ENCODE peak calls at places on chromosome 21, in six cellular contexts. A, B, N, I, K and G are unnamed samples.

GRCh38 chr21:17612023-17612564 is 607 bp downstream of the BTG3 start:
- DNase-seq in I (no peak), N (no peak), K (no peak), B (no peak), A (peak; percentile 29), G (peak; percentile 15)

GRCh38 chr21:19433623-19434022 is 1030.0 kb upstream of the TMPRSS15 start:
- DNase-seq in K (no peak), B (peak; percentile 50), I (no peak), N (no peak), A (no peak), G (no peak)

GRCh38 chr21:46424062-46424591 is 34.6 kb upstream of the DIP2A start:
- DNase-seq in A (no peak), B (no peak), N (no peak), I (no peak), K (no peak), G (no peak)

GRCh38 chr21:34008618-34009017 is 64.8 kb upstream of the MRPS6 start:
- DNase-seq in B (no peak), N (no peak), I (no peak), A (no peak), K (no peak), G (no peak)

GRCh38 chr21:26469789-26470188 is 103.3 kb downstream of the CYYR1 start:
- DNase-seq in B (no peak), N (no peak), A (no peak), I (no peak), K (no peak), G (no peak)

GRCh38 chr21:36075953-36076352 is 6.1 kb downstream of the CBR1 start:
- DNase-seq in K (no peak), B (no peak), A (no peak), N (no peak), I (no peak), G (no peak)

GRCh38 chr21:31557956-31558838 is 101.3 kb upstream of the SOD1 start:
- DNase-seq in K (no peak), I (no peak), B (no peak), A (no peak), N (no peak), G (no peak)

GRCh38 chr21:36436829-36437744 is 42.8 kb downstream of the CLDN14 start:
- DNase-seq in A (no peak), K (no peak), N (no peak), I (no peak), B (no peak), G (peak; percentile 46)

GRCh38 chr21:40717008-40717407 is 129.9 kb downstream of the DSCAM start:
- DNase-seq in N (no peak), A (no peak), B (no peak), I (no peak), K (no peak), G (no peak)

GRCh38 chr21:37623689-37624088 is 257.1 kb downstream of the DYRK1A start:
- DNase-seq in I (no peak), K (no peak), B (no peak), A (no peak), N (no peak), G (no peak)

GRCh38 chr21:36113647-36114428 is 21.0 kb upstream of the CBR3 start:
- DNase-seq in N (no peak), I (no peak), A (peak; percentile 61), B (no peak), K (peak; percentile 70), G (peak; percentile 66)

GRCh38 chr21:30257773-30258172 is 25.0 kb downstream of the KRTAP24-1 start:
- DNase-seq in I (no peak), A (peak; percentile 12), N (no peak), B (peak; percentile 27), K (no peak), G (peak; percentile 41)

GRCh38 chr21:25561668-25562641 is 45.3 kb downstream of the MRPL39 start:
- DNase-seq in N (peak; percentile 82), A (peak; percentile 2), K (no peak), I (peak; percentile 66), B (no peak), G (peak; percentile 88)

GRCh38 chr21:35414511-35415139 is 365.5 kb upstream of the RUNX1 start:
- DNase-seq in A (no peak), K (no peak), B (no peak), I (no peak), N (no peak), G (no peak)

GRCh38 chr21:21612446-21612845 is 614.2 kb downstream of the NCAM2 start:
- DNase-seq in N (peak; percentile 47), B (no peak), K (no peak), I (no peak), A (no peak), G (peak; percentile 18)

GRCh38 chr21:16117851-16118592 is 388.2 kb downstream of the USP25 start:
- DNase-seq in I (no peak), B (no peak), A (peak; percentile 56), K (no peak), N (peak; percentile 93), G (no peak)

GRCh38 chr21:36034211-36034913 is 26.0 kb downstream of the SETD4 start:
- DNase-seq in B (no peak), A (no peak), K (no peak), I (no peak), N (no peak), G (no peak)

GRCh38 chr21:43609501-43610340 is 49.6 kb downstream of the HSF2BP start:
- DNase-seq in I (no peak), B (no peak), N (peak; percentile 93), A (peak; percentile 87), K (peak; percentile 89), G (no peak)

GRCh38 chr21:18547347-18547746 is 143.8 kb upstream of the TMPRSS15 start:
- DNase-seq in K (no peak), I (no peak), B (no peak), A (no peak), N (no peak), G (no peak)

GRCh38 chr21:17536381-17536780 is 23.5 kb downstream of the CXADR start:
- DNase-seq in K (no peak), N (peak; percentile 36), A (no peak), B (no peak), I (no peak), G (no peak)

GRCh38 chr21:31593161-31593560 is 66.3 kb upstream of the SOD1 start:
- DNase-seq in I (no peak), N (no peak), B (no peak), A (no peak), K (no peak), G (no peak)

GRCh38 chr21:46489800-46490199 is 31.1 kb downstream of the DIP2A start:
- DNase-seq in N (no peak), K (no peak), A (no peak), B (no peak), I (no peak), G (no peak)

GRCh38 chr21:44947111-44947929 is 7.5 kb downstream of the SLX9 start:
- DNase-seq in A (no peak), I (no peak), N (no peak), B (no peak), K (no peak), G (no peak)

GRCh38 chr21:44946254-44947041 is 6.6 kb downstream of the SLX9 start:
- DNase-seq in I (no peak), N (no peak), A (no peak), K (no peak), B (no peak), G (no peak)

GRCh38 chr21:44948426-44949120 is 8.7 kb downstream of the SLX9 start:
- DNase-seq in A (no peak), I (no peak), N (no peak), K (no peak), B (no peak), G (no peak)

GRCh38 chr21:44949161-44950015 is 9.6 kb downstream of the SLX9 start:
- DNase-seq in K (peak; percentile 57), B (peak; percentile 88), N (peak; percentile 54), I (no peak), A (peak; percentile 65), G (peak; percentile 60)

GRCh38 chr21:44947930-44948331 is 8.1 kb downstream of the SLX9 start:
- DNase-seq in N (no peak), I (no peak), A (no peak), B (no peak), K (no peak), G (no peak)
- H3K4me3 ChIP-seq in N (no peak overlapping the region), I (no peak overlapping the region), A (no peak overlapping the region), B (no peak overlapping the region), K (no peak overlapping the region), G (no peak overlapping the region)

GRCh38 chr21:42314616-42315295 is 453 bp downstream of the TFF3 start:
- DNase-seq in K (peak; percentile 62), I (no peak), A (no peak), N (no peak), B (no peak), G (no peak)
- TF ChIP-seq MYC in K (no peak), I (no peak), A (no peak), N (no peak), B (no peak), G (no peak)

GRCh38 chr21:45125347-45125746 is 51.0 kb downstream of the ADARB1 start:
- DNase-seq in N (no peak), K (no peak), A (no peak), B (no peak), I (no peak), G (no peak)
- H3K4me3 ChIP-seq in N (no peak overlapping the region), K (no peak overlapping the region), A (no peak overlapping the region), B (no peak overlapping the region), I (no peak overlapping the region), G (no peak overlapping the region)

GRCh38 chr21:28521932-28522826 is 470.5 kb downstream of the LTN1 start:
- DNase-seq in K (no peak), A (no peak), I (no peak), B (no peak), N (peak; percentile 88), G (peak; percentile 8)
- TF ChIP-seq MYC in K (no peak), A (no peak), I (no peak), B (no peak), N (no peak), G (no peak)